ENCODE peak calls at places on chromosomes 12 and 14, in six cellular contexts. I, D, E, S, W and R are unnamed samples.

GRCh38 chr14:106200539-106201310 is 674.3 kb downstream of the TMEM121 start:
- DNase-seq in I (no peak), D (no peak), E (no peak), W (no peak), S (no peak), R (no peak)

GRCh38 chr14:100048786-100049185 is 16.4 kb upstream of the EVL start:
- DNase-seq in I (no peak), E (no peak), W (no peak), S (no peak), D (no peak), R (no peak)

GRCh38 chr14:78162202-78162601 is 8.0 kb upstream of the NRXN3 start:
- DNase-seq in E (no peak), S (no peak), D (no peak), W (no peak), I (no peak), R (no peak)

GRCh38 chr14:22887990-22888378 is 5.0 kb downstream of the REM2 start:
- DNase-seq in S (no peak), E (no peak), W (no peak), I (no peak), D (peak), R (peak)

GRCh38 chr12:28409892-28410291 is 219.6 kb downstream of the CCDC91 start:
- DNase-seq in D (no peak), E (no peak), W (no peak), I (no peak), S (peak), R (no peak)

GRCh38 chr12:124774462-124775167 is 89.0 kb downstream of the SCARB1 start:
- DNase-seq in D (peak), S (peak), W (peak), I (no peak), E (no peak), R (peak)

GRCh38 chr12:202081-202731 is 11.8 kb downstream of the SLC6A12 start:
- DNase-seq in E (no peak), I (no peak), S (no peak), D (no peak), W (no peak), R (no peak)

GRCh38 chr12:114911196-114911595 is 227.2 kb upstream of the TBX3 start:
- DNase-seq in S (no peak), W (no peak), I (no peak), D (no peak), E (no peak), R (no peak)

GRCh38 chr12:105445261-105446015 is 114.9 kb downstream of the C12orf75 start:
- DNase-seq in W (no peak), E (peak), D (no peak), I (no peak), S (peak), R (no peak)

GRCh38 chr12:122023339-122024131 is 1.9 kb downstream of the BCL7A start:
- DNase-seq in S (peak), D (no peak), W (peak), I (peak), E (peak), R (peak)

GRCh38 chr14:54502602-54503001 is 7.1 kb upstream of the CGRRF1 start:
- DNase-seq in S (peak), E (no peak), I (no peak), D (no peak), W (no peak), R (no peak)

GRCh38 chr12:3204716-3205617 is 127.8 kb downstream of the TSPAN9 start:
- DNase-seq in E (no peak), I (no peak), S (no peak), D (no peak), W (no peak), R (no peak)

GRCh38 chr14:87097021-87097420 is 896.0 kb downstream of the GALC start:
- DNase-seq in D (no peak), S (no peak), I (no peak), W (no peak), E (no peak), R (no peak)

GRCh38 chr12:124512667-124513296 is 54.6 kb downstream of the NCOR2 start:
- DNase-seq in W (peak), D (no peak), S (peak), E (no peak), I (peak), R (no peak)

GRCh38 chr12:7114008-7114407 is 5.0 kb upstream of the C1RL start:
- DNase-seq in S (no peak), D (no peak), W (peak), I (no peak), E (no peak), R (no peak)

GRCh38 chr14:31441273-31442110 is 15.8 kb downstream of the DTD2 start:
- DNase-seq in E (peak), D (no peak), I (no peak), W (no peak), S (peak), R (no peak)

GRCh38 chr12:25942709-25943108 is 15.8 kb upstream of the RASSF8 start:
- DNase-seq in S (peak), D (no peak), I (no peak), E (no peak), W (no peak), R (no peak)

GRCh38 chr12:69405466-69405865 is 45.9 kb downstream of the YEATS4 start:
- DNase-seq in E (peak), S (peak), D (no peak), I (peak), W (peak), R (no peak)

GRCh38 chr12:79512068-79512467 is 178.7 kb downstream of the PAWR start:
- DNase-seq in S (no peak), I (no peak), E (peak), W (no peak), D (no peak), R (no peak)

GRCh38 chr12:108307006-108307405 is 32.1 kb downstream of the CMKLR1 start:
- DNase-seq in E (no peak), W (no peak), D (no peak), S (no peak), I (no peak), R (no peak)

DNA sequence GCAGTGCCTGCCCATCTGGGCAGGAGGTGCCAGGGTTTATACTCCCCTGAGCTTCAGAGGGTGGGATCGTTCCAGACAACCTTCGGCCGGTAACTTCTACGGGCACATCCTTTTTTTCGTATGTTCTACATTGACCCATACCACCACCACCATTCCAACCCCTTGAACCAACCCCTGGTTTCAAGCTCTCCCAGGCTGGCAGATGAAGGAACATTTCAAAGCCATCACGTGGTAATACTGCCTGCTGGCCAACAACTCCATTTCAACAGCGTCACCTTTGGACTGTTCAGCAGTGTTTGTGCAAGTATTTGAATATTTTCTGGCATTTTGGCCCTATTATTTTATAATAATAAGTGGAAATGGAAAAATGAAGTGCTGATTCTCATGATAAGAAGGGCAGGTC is 162.3 kb downstream of the ZFP36L1 start:
- DNase-seq in I (no peak), W (no peak), S (no peak), E (no peak), D (no peak), R (no peak)
- TF ChIP-seq CTCF in I (no peak), W (no peak), S (no peak), E (no peak), D (no peak), R (no peak)

DNA sequence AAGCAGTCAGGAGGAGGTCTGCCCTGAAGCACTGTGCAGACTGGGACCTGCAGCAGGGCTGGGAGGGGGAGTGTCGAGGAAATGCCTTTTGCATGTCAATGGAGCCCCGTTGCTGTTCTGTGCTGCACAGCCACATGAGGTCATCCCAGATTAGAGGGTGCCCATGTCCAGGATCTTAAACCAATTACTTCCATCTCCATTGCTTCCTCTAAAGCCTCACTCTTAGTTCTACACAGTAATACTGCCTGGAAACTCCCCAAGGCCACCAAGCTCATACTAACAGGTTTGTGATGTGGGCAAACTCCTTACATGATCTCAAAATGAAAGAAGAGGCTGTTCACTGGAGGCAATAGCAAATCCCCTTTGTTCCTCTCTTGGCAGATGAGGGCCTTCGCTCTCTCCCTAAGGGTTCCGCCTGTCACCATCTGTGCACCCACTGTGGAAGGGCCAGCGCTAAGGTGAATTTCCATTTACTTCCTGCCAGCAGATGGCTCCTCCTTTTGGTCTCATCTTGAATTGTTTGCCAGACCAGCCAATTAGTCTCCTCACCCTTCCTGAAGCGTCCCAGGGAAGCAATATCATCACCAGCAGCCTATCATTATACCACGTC is 35.4 kb upstream of the LTA4H start:
- DNase-seq in D (no peak), I (no peak), W (no peak), E (peak), S (peak), R (peak)
- TF ChIP-seq CTCF in D (peak), I (peak), W (no peak), E (peak), S (peak), R (peak)

GRCh38 chr14:95315156-95315555 is 4.6 kb downstream of the CLMN start:
- DNase-seq in D (no peak), E (no peak), I (no peak), W (no peak), S (no peak), R (no peak)
- TF ChIP-seq CTCF in D (no peak), E (no peak), I (no peak), W (no peak), S (no peak), R (no peak)

GRCh38 chr14:93115920-93116675 is at the start of gene ITPK1:
- DNase-seq in S (peak), D (peak), E (peak), I (peak), W (peak), R (peak)

GRCh38 chr14:93115069-93115919 is 431 bp downstream of the ITPK1 start:
- DNase-seq in E (peak), S (peak), D (peak), I (peak), W (peak), R (peak)

GRCh38 chr14:93114068-93114710 is 1.5 kb downstream of the ITPK1 start:
- DNase-seq in W (no peak), I (no peak), E (no peak), D (no peak), S (no peak), R (peak)

GRCh38 chr14:93113678-93114067 is 2.1 kb downstream of the ITPK1 start:
- DNase-seq in W (no peak), I (no peak), S (no peak), E (no peak), D (no peak), R (no peak)

DNA sequence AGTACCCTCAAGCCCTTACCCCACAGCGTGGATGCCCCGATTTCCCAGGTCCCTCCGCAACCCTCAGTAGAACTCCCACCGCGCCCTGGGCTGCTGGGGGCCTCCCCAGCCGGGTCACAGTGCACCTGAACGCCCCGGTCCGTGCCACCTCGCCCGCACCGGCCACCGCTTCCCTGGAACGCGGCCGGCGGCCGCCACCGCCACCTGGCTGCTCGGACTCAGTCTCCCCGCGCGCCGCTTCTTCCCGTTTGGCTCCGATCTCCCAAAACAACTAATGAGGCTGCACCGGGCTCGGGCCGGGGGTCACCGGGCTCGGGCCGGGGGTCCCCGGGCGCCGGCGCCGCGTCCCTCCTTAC is 1.0 kb downstream of the ITPK1 start:
- DNase-seq in E (peak), I (no peak), D (no peak), S (no peak), W (peak), R (peak)
- TF ChIP-seq CTCF in E (no peak), I (no peak), D (no peak), S (no peak), W (no peak), R (no peak)

GRCh38 chr12:53543539-53543938 is 36.3 kb upstream of the NPFF start:
- DNase-seq in S (peak), D (peak), E (peak), W (peak), I (peak), R (peak)
- TF ChIP-seq CTCF in S (peak), D (peak), E (peak), W (peak), I (peak), R (peak)

DNA sequence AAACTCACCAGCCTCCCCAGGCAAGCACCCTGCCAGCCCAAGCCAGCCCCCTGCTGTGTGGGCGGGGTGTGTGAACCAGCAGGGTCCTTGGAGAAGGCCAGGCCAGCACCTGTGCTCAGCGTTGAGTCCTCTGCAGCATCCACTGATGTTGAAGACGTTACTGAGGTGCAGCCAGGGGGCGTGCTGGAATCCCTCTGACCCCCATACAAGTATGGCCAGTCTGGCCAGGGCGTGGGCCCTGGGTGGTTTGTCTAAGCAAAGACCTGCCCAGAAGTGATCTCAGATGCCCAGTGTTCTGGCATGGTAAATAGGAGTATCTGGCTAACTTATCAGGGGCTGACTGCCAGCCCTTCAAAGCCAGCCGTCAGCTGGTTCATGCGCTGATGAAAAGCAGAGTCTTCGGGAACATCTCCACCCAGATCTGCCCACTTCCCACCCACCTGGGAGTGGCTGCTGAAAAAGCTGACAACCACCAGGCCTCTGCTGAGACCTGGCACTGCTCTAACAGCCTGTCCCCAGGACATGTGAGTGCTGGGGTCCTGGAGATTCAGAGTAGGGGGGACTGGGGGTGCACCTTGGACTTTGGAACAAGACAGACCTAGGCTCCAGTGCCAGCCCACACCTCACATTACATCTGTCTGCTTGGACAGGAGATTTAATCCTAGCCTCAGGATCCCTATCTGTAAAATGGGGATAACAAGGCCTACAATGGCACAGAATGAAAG is 41.1 kb downstream of the ACTN1 start:
- DNase-seq in W (peak), I (no peak), D (no peak), S (peak), E (peak), R (no peak)
- TF ChIP-seq CTCF in W (peak), I (peak), D (no peak), S (peak), E (peak), R (no peak)

DNA sequence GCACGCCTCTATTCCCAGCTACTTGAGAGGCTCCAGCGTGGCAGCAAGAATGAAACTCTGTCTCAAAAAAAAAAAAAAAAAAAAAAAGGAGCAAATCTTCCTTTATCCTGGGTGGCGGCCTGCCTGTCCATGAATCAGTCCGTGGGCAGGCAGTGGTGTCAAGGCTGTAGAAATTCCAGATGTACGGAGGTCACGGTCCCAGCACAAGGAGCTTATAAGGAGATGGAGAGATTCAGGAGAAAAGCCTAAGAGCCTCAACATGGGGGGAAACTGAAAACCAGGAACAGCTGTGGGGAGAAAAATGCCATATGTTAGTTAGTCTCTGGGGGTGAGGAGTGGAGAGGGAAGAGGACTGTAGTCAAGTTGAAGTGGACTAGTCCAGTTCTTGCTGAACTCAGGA is 130.5 kb upstream of the CRY1 start:
- DNase-seq in E (no peak), W (no peak), D (no peak), I (no peak), S (no peak), R (no peak)
- TF ChIP-seq CTCF in E (no peak), W (no peak), D (no peak), I (no peak), S (no peak), R (no peak)